ENCODE peak calls at places on chromosomes 16 and 17, in seven cellular contexts. Q is heart right ventricle; W is brain microvascular endothelial cell; J is retinal pigment epithelial cell; H is CD4-positive, alpha-beta T cell; X is GM12864; O is neural progenitor cell. R is an unnamed sample.

GRCh38 chr16:59543641-59544040 is 809.5 kb upstream of the GOT2 start:
- DNase-seq in J (peak), H (no peak), X (no peak), W (peak), Q (no peak), O (no peak), R (no peak)

GRCh38 chr16:24257965-24258364 is 1.8 kb downstream of the CACNG3 start:
- DNase-seq in X (no peak), Q (no peak), J (no peak), O (peak), W (no peak), H (no peak), R (no peak)

GRCh38 chr17:41618341-41619161 is 5.8 kb downstream of the KRT17 start:
- DNase-seq in J (no peak), H (no peak), O (no peak), Q (no peak), W (no peak), X (no peak), R (no peak)

GRCh38 chr17:44904001-44904984 is 5.0 kb upstream of the EFTUD2 start:
- DNase-seq in Q (no peak), H (no peak), W (no peak), O (no peak), X (no peak), J (no peak), R (no peak)

GRCh38 chr17:5630434-5630833 is 46.1 kb upstream of the NLRP1 start:
- DNase-seq in X (no peak), O (no peak), H (no peak), Q (no peak), W (no peak), J (no peak), R (no peak)

GRCh38 chr17:78387982-78388941 is 9.8 kb downstream of the PGS1 start:
- DNase-seq in O (no peak), Q (peak), H (no peak), W (no peak), J (no peak), X (peak), R (no peak)

GRCh38 chr17:37483311-37484039 is 6.2 kb upstream of the DUSP14 start:
- DNase-seq in W (peak), J (no peak), Q (no peak), X (no peak), H (no peak), O (no peak), R (no peak)

GRCh38 chr16:16096161-16096857 is 127.0 kb downstream of the ABCC6 start:
- DNase-seq in Q (no peak), W (peak), O (peak), J (no peak), X (no peak), H (no peak), R (no peak)

GRCh38 chr17:69945698-69946185 is 129.3 kb upstream of the KCNJ16 start:
- DNase-seq in H (no peak), W (no peak), J (peak), O (no peak), Q (no peak), X (no peak), R (no peak)

GRCh38 chr16:66940236-66940635 is 4.9 kb downstream of the CES2 start:
- DNase-seq in H (no peak), O (no peak), W (no peak), Q (no peak), X (no peak), J (no peak), R (no peak)

GRCh38 chr16:56841233-56841632 is 23.8 kb upstream of the SLC12A3 start:
- DNase-seq in Q (no peak), J (no peak), O (no peak), H (no peak), X (no peak), W (no peak), R (no peak)

GRCh38 chr16:2835638-2836493 is 5.8 kb downstream of the ZG16B start:
- DNase-seq in W (peak), O (no peak), H (no peak), X (no peak), Q (no peak), J (peak), R (no peak)

GRCh38 chr17:16991349-16992009 is 19.6 kb upstream of the TNFRSF13B start:
- DNase-seq in H (peak), X (no peak), O (peak), W (peak), J (no peak), Q (peak), R (peak)

GRCh38 chr16:9797306-9797705 is 384.9 kb downstream of the GRIN2A start:
- DNase-seq in J (peak), O (no peak), Q (peak), W (peak), X (no peak), H (no peak), R (no peak)

GRCh38 chr16:55009581-55009980 is 78.9 kb downstream of the IRX5 start:
- DNase-seq in Q (no peak), W (no peak), X (no peak), J (no peak), O (no peak), H (no peak), R (no peak)

GRCh38 chr17:3666516-3666915 is 1.9 kb downstream of the TAX1BP3 start:
- DNase-seq in X (no peak), J (no peak), O (no peak), Q (no peak), W (no peak), H (no peak), R (no peak)

GRCh38 chr17:3668279-3669084 is at the start of the genes EMC6 and TAX1BP3:
- DNase-seq in O (peak), J (peak), H (peak), X (peak), Q (peak), W (peak), R (peak)

GRCh38 chr17:3665834-3666233 is 2.5 kb downstream of the TAX1BP3 start:
- DNase-seq in X (no peak), J (no peak), O (no peak), Q (no peak), W (no peak), H (no peak), R (no peak)

GRCh38 chr17:3669085-3669347 is 404 bp downstream of the EMC6 start:
- DNase-seq in Q (no peak), J (no peak), W (no peak), O (no peak), H (no peak), X (no peak), R (no peak)

GRCh38 chr17:3667366-3668278 is 756 bp downstream of the TAX1BP3 start:
- DNase-seq in X (no peak), J (peak), O (peak), H (no peak), Q (peak), W (peak), R (peak)
- TF ChIP-seq CTCF in X (no peak), J (no peak), O (no peak), H (no peak), Q (no peak), W (no peak), R (no peak)

GRCh38 chr16:72875291-72876036 is 172.5 kb downstream of the ZFHX3 start:
- DNase-seq in W (no peak), J (no peak), Q (no peak), X (no peak), H (no peak), O (no peak), R (no peak)
- TF ChIP-seq CTCF in W (no peak), J (no peak), Q (no peak), X (no peak), H (no peak), O (no peak), R (no peak)

GRCh38 chr17:31736855-31737625 is 122.0 kb downstream of the COPRS start:
- DNase-seq in X (no peak), J (no peak), W (no peak), H (no peak), O (no peak), Q (no peak), R (no peak)

GRCh38 chr17:31731119-31731518 is 127.9 kb downstream of the COPRS start:
- DNase-seq in W (no peak), J (no peak), X (no peak), Q (no peak), O (no peak), H (no peak), R (no peak)

GRCh38 chr17:31738067-31738466 is 121.0 kb downstream of the COPRS start:
- DNase-seq in X (no peak), O (no peak), H (no peak), J (no peak), W (no peak), Q (no peak), R (no peak)

GRCh38 chr17:31738488-31738887 is 120.6 kb downstream of the COPRS start:
- DNase-seq in J (no peak), X (no peak), O (no peak), Q (peak), H (no peak), W (no peak), R (no peak)

GRCh38 chr17:31733326-31733725 is 125.7 kb downstream of the COPRS start:
- DNase-seq in J (no peak), O (peak), W (no peak), X (no peak), H (no peak), Q (no peak), R (no peak)
- TF ChIP-seq CTCF in J (no peak), O (no peak), W (peak), X (no peak), H (no peak), Q (no peak), R (no peak)

GRCh38 chr17:63622571-63623390 is 564 bp downstream of the MAP3K3 start:
- DNase-seq in W (peak), O (peak), X (no peak), J (no peak), Q (peak), H (peak), R (peak)

GRCh38 chr17:63623786-63624185 is 1.6 kb downstream of the MAP3K3 start:
- DNase-seq in H (no peak), O (no peak), Q (no peak), W (no peak), X (no peak), J (no peak), R (no peak)

GRCh38 chr17:63626551-63627228 is 4.5 kb downstream of the MAP3K3 start:
- DNase-seq in O (no peak), Q (no peak), H (no peak), X (no peak), W (no peak), J (no peak), R (no peak)

GRCh38 chr17:63621229-63621683 is 961 bp upstream of the MAP3K3 start:
- DNase-seq in H (no peak), X (no peak), J (no peak), Q (no peak), O (no peak), W (no peak), R (no peak)

GRCh38 chr17:63621684-63622570 is at the start of gene MAP3K3:
- DNase-seq in H (peak), W (peak), J (peak), O (peak), Q (peak), X (peak), R (peak)
- TF ChIP-seq CTCF in H (no peak), W (peak), J (no peak), O (peak), Q (no peak), X (peak), R (no peak)

DNA sequence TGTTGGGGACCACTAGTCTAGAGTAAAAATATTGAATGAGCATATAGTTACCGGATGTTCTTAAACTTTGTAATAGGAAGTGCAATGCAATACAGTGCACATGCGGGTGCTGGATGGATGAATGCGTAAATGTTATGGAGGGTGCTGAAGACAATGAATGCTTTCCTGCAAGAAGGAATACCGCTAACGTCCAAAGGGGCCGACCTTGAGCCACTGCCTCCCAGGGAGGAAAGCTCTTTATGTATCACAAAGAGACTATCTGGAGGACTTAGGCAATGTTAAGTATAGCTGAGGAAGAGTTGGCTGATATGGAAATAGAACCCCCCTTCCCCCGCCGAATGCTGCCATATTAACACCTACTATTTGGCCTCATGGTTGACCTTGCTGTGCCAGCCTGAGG is 27.5 kb upstream of the SHCBP1 start:
- DNase-seq in J (no peak), H (no peak), X (no peak), W (no peak), O (no peak), Q (no peak), R (no peak)
- TF ChIP-seq CTCF in J (no peak), H (no peak), X (no peak), W (peak), O (peak), Q (no peak), R (no peak)

R was measured in neural crest cell.